ENCODE peak calls at places on chromosomes 13 and 19, in five cellular contexts. E, O, W, T and B are unnamed samples. For H3K4me1, the result is how much of the 10 kb centered on the place peaks cover.

GRCh38 chr19:35249146-35249847 is 495 bp downstream of the LSR start:
- DNase-seq in T (no peak), W (no peak), E (no peak), O (no peak), B (peak)

GRCh38 chr13:88806438-88806837 is 1135.3 kb downstream of the SLITRK5 start:
- DNase-seq in E (no peak), W (no peak), T (no peak), O (no peak), B (no peak)

GRCh38 chr19:271856-272255 is 19.3 kb downstream of the PLPP2 start:
- DNase-seq in T (no peak), E (peak), O (no peak), W (no peak), B (no peak)

GRCh38 chr19:1038995-1039645 is 787 bp upstream of the ABCA7 start:
- DNase-seq in W (peak), T (peak), E (no peak), O (no peak), B (no peak)

GRCh38 chr13:19601749-19602725 is 31.4 kb upstream of the MPHOSPH8 start:
- DNase-seq in W (peak), T (peak), O (peak), E (peak), B (peak)

GRCh38 chr13:106472621-106473020 is 62.8 kb downstream of the EFNB2 start:
- DNase-seq in W (no peak), T (no peak), O (no peak), E (no peak), B (no peak)

GRCh38 chr19:10378124-10378523 is 2.2 kb downstream of the TYK2 start:
- DNase-seq in T (no peak), E (no peak), O (no peak), W (no peak), B (no peak)

GRCh38 chr13:80276371-80277289 is 64.3 kb downstream of the SPRY2 start:
- DNase-seq in E (no peak), O (no peak), T (peak), W (no peak), B (no peak)

GRCh38 chr19:38417544-38418506 is 8.2 kb downstream of the RASGRP4 start:
- DNase-seq in W (peak), O (peak), E (no peak), T (peak), B (peak)

GRCh38 chr13:21031594-21031993 is 29.8 kb downstream of the LATS2 start:
- DNase-seq in E (no peak), T (no peak), O (no peak), W (no peak), B (no peak)
- H3K27ac ChIP-seq in E (peak), T (no peak), O (no peak), W (no peak), B (no peak)

GRCh38 chr13:99005609-99006008 is 27.7 kb upstream of the DOCK9 start:
- DNase-seq in E (no peak), W (no peak), T (no peak), O (no peak), B (no peak)
- H3K4me1 ChIP-seq in E (under half), W (under half), T (under half), O (under half), B (under half)

DNA sequence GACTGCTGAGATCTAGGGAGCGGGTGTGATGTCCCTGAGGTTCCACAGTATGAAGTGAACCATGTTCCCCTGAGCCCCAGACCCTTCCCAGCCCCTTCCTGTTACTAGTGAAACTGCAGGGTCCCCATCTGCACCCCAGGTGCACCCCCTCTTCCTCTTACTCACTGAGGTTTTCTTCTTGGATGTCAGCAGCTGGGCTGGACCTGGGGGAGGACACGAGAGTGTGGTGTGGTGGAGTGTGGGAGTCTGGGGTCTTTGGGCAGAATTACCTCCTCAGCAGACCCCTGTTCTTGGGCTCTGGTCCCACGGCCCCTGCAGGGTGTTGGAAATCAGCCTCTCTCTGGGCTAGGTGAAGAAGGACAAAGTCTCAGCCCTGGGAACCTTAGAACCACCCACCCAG is 3.3 kb upstream of the LILRA6 start:
- DNase-seq in O (no peak), W (no peak), T (no peak), E (no peak), B (no peak)
- H3K27ac ChIP-seq in O (no peak), W (no peak), T (no peak), E (no peak), B (no peak)

DNA sequence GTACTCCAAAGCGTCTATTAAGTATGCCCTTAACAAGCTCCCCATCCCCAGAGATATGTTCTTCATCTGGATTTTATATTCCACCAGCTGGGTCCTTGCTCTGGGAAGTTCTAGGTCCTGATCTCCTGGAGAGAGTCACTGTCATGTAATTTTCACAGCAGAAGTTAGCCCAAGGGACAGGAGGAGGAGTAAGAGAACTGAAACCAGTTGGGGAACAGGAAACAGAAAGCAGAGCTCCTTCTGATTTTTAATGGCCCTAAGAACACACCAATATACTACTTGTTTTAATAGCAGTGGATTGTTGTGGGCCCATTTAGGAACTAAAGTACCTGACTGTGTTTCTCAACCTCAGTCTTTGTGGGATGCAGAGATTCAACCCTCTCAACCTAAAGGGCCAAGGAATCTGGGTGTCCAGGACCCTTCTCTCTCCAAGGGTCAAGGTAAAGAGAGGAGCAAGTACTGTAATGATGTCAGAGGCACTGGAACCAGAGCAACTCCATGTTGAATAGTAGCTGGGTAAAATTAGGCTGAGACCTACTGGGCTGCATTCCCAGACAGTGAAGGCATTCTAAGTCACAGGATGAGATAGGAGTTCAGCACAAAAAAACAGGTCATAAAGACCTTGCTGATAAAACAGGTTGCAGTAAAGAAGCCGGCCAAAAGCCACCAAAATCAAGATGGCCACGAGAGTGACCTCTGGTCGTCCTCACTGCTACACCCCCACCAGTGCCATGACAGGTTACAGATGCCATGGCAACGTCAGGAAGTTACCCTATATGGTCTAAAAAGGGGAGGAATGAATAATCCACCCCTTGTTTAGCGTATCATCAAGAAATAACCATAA is 8.1 kb upstream of the FPR3 start:
- DNase-seq in T (no peak), O (no peak), W (no peak), E (no peak), B (no peak)
- H3K4me1 ChIP-seq in T (under half), O (under half), W (under half), E (under half), B (under half)

GRCh38 chr19:15274477-15274876 is 42.2 kb upstream of the EPHX3 start:
- DNase-seq in T (no peak), O (no peak), W (no peak), E (no peak), B (peak)

GRCh38 chr19:15280048-15280725 is 47.9 kb upstream of the EPHX3 start:
- DNase-seq in O (no peak), E (no peak), T (no peak), W (peak), B (peak)

GRCh38 chr19:15280915-15281683 is 48.9 kb upstream of the EPHX3 start:
- DNase-seq in W (peak), E (peak), O (peak), T (no peak), B (peak)

GRCh38 chr19:15279326-15279904 is 47.2 kb upstream of the EPHX3 start:
- DNase-seq in W (no peak), E (no peak), T (no peak), O (no peak), B (no peak)

DNA sequence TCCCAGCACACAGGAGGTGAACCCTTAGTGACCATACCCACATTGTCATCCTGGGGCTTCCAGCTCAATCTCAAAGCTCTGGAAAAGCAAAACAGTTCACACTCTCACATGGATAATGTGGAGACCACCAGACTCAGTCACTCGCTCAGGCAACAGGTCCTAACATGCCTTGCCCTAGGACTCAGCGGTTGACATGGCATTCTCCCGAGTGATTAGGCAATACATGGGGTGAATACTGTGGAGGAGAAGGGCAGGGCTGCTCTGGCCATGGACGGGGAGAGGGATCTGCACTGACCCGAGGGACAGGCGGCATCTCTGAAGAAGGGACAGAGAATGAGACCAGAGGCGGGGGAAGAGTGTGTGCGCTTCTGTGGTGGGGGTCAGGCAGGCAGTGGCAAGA is 44.4 kb upstream of the EPHX3 start:
- DNase-seq in E (no peak), T (no peak), W (no peak), O (no peak), B (peak)
- H3K27ac ChIP-seq in E (no peak), T (peak), W (no peak), O (no peak), B (no peak)